ENCODE peak calls at places on chromosomes 12 and 14, in seven cellular contexts. One of them, this sample, is unnamed. For H3K4me1, the result is how much of the 10 kb centered on the place peaks cover.

GRCh38 chr12:37543966-37544668 is 772.5 kb upstream of the ALG10B start:
- DNase-seq in left ventricle myocardium inferior: no peak
- DNase-seq in gastrocnemius medialis: no peak
- DNase-seq in spleen: no peak
- DNase-seq in cardiac muscle cell: no peak
- DNase-seq in lung: no peak
- DNase-seq in mammary epithelial cell: no peak
- DNase-seq in this sample: no peak

GRCh38 chr12:27999521-27999920 is 27.0 kb upstream of the PTHLH start:
- DNase-seq in left ventricle myocardium inferior: no peak
- DNase-seq in gastrocnemius medialis: no peak
- DNase-seq in spleen: no peak
- DNase-seq in cardiac muscle cell: peak
- DNase-seq in lung: no peak
- DNase-seq in mammary epithelial cell: peak
- DNase-seq in this sample: no peak

GRCh38 chr14:90438841-90439240 is 42.0 kb downstream of the CALM1 start:
- DNase-seq in left ventricle myocardium inferior: no peak
- DNase-seq in gastrocnemius medialis: no peak
- DNase-seq in spleen: peak
- DNase-seq in cardiac muscle cell: no peak
- DNase-seq in lung: no peak
- DNase-seq in mammary epithelial cell: no peak
- DNase-seq in this sample: no peak

GRCh38 chr12:44835641-44836379 is 40.3 kb downstream of the NELL2 start:
- DNase-seq in left ventricle myocardium inferior: no peak
- DNase-seq in gastrocnemius medialis: no peak
- DNase-seq in spleen: no peak
- DNase-seq in cardiac muscle cell: no peak
- DNase-seq in lung: no peak
- DNase-seq in mammary epithelial cell: peak
- DNase-seq in this sample: no peak

GRCh38 chr12:23906329-23906728 is 43.1 kb downstream of the SOX5 start:
- DNase-seq in left ventricle myocardium inferior: no peak
- DNase-seq in gastrocnemius medialis: no peak
- DNase-seq in spleen: no peak
- DNase-seq in cardiac muscle cell: peak
- DNase-seq in lung: no peak
- DNase-seq in mammary epithelial cell: peak
- DNase-seq in this sample: peak

GRCh38 chr14:75753696-75754095 is 92.7 kb downstream of the TTLL5 start:
- DNase-seq in left ventricle myocardium inferior: no peak
- DNase-seq in gastrocnemius medialis: no peak
- DNase-seq in spleen: no peak
- DNase-seq in cardiac muscle cell: peak
- DNase-seq in lung: no peak
- DNase-seq in mammary epithelial cell: no peak
- DNase-seq in this sample: no peak

GRCh38 chr14:89621009-89621421 is 204.0 kb upstream of the FOXN3 start:
- DNase-seq in left ventricle myocardium inferior: no peak
- DNase-seq in gastrocnemius medialis: no peak
- DNase-seq in spleen: no peak
- DNase-seq in cardiac muscle cell: no peak
- DNase-seq in lung: no peak
- DNase-seq in mammary epithelial cell: no peak
- DNase-seq in this sample: no peak

GRCh38 chr12:103962493-103962892 is 3.2 kb upstream of the TDG start:
- DNase-seq in left ventricle myocardium inferior: no peak
- DNase-seq in gastrocnemius medialis: no peak
- DNase-seq in spleen: no peak
- DNase-seq in cardiac muscle cell: no peak
- DNase-seq in lung: no peak
- DNase-seq in mammary epithelial cell: no peak
- DNase-seq in this sample: no peak

GRCh38 chr14:74964787-74965769 is 9.7 kb upstream of the PGF start:
- DNase-seq in left ventricle myocardium inferior: no peak
- DNase-seq in gastrocnemius medialis: no peak
- DNase-seq in spleen: no peak
- DNase-seq in cardiac muscle cell: peak
- DNase-seq in lung: no peak
- DNase-seq in mammary epithelial cell: no peak
- DNase-seq in this sample: no peak

GRCh38 chr12:116933101-116933500 is 22.4 kb downstream of the FBXW8 start:
- DNase-seq in left ventricle myocardium inferior: no peak
- DNase-seq in gastrocnemius medialis: no peak
- DNase-seq in spleen: no peak
- DNase-seq in cardiac muscle cell: no peak
- DNase-seq in lung: no peak
- DNase-seq in mammary epithelial cell: no peak
- DNase-seq in this sample: no peak

GRCh38 chr12:112252184-112252583 is 126.8 kb downstream of the TRAFD1 start:
- DNase-seq in left ventricle myocardium inferior: no peak
- DNase-seq in gastrocnemius medialis: no peak
- DNase-seq in spleen: no peak
- DNase-seq in cardiac muscle cell: peak
- DNase-seq in lung: peak
- DNase-seq in mammary epithelial cell: peak
- DNase-seq in this sample: no peak

GRCh38 chr12:105352940-105353635 is 22.6 kb downstream of the C12orf75 start:
- DNase-seq in left ventricle myocardium inferior: no peak
- DNase-seq in gastrocnemius medialis: peak
- DNase-seq in spleen: no peak
- DNase-seq in cardiac muscle cell: peak
- DNase-seq in lung: no peak
- DNase-seq in mammary epithelial cell: no peak
- DNase-seq in this sample: no peak

GRCh38 chr14:55107766-55108554 is 21.1 kb upstream of the LGALS3 start:
- DNase-seq in left ventricle myocardium inferior: peak
- DNase-seq in gastrocnemius medialis: peak
- DNase-seq in spleen: peak
- DNase-seq in cardiac muscle cell: peak
- DNase-seq in lung: peak
- DNase-seq in mammary epithelial cell: peak
- DNase-seq in this sample: peak

GRCh38 chr12:27901959-27902358 is 70.6 kb downstream of the PTHLH start:
- DNase-seq in left ventricle myocardium inferior: no peak
- DNase-seq in gastrocnemius medialis: no peak
- DNase-seq in spleen: no peak
- DNase-seq in cardiac muscle cell: peak
- DNase-seq in lung: no peak
- DNase-seq in mammary epithelial cell: no peak
- DNase-seq in this sample: no peak

GRCh38 chr12:30067156-30067555 is 283.4 kb upstream of the TMTC1 start:
- DNase-seq in left ventricle myocardium inferior: no peak
- DNase-seq in gastrocnemius medialis: no peak
- DNase-seq in spleen: no peak
- DNase-seq in cardiac muscle cell: peak
- DNase-seq in lung: no peak
- DNase-seq in mammary epithelial cell: no peak
- DNase-seq in this sample: no peak

GRCh38 chr12:115223322-115223721 is 539.3 kb upstream of the TBX3 start:
- DNase-seq in left ventricle myocardium inferior: no peak
- DNase-seq in gastrocnemius medialis: peak
- DNase-seq in spleen: no peak
- DNase-seq in cardiac muscle cell: peak
- DNase-seq in lung: no peak
- DNase-seq in mammary epithelial cell: peak
- DNase-seq in this sample: peak

GRCh38 chr14:97948841-97949240 is 1151.7 kb downstream of the VRK1 start:
- DNase-seq in left ventricle myocardium inferior: no peak
- DNase-seq in gastrocnemius medialis: no peak
- DNase-seq in spleen: no peak
- DNase-seq in cardiac muscle cell: no peak
- DNase-seq in lung: no peak
- DNase-seq in mammary epithelial cell: no peak
- DNase-seq in this sample: peak

GRCh38 chr14:60188115-60188514 is 22.9 kb upstream of the DHRS7 start:
- DNase-seq in left ventricle myocardium inferior: no peak
- DNase-seq in gastrocnemius medialis: no peak
- DNase-seq in spleen: no peak
- DNase-seq in cardiac muscle cell: peak
- DNase-seq in lung: no peak
- DNase-seq in mammary epithelial cell: no peak
- DNase-seq in this sample: no peak

GRCh38 chr14:101885254-101885576 is 79.2 kb upstream of the DYNC1H1 start:
- DNase-seq in left ventricle myocardium inferior: no peak
- DNase-seq in gastrocnemius medialis: no peak
- DNase-seq in spleen: peak
- DNase-seq in cardiac muscle cell: no peak
- DNase-seq in lung: no peak
- DNase-seq in mammary epithelial cell: no peak
- DNase-seq in this sample: no peak

GRCh38 chr14:103741876-103742275 is 26.3 kb downstream of the ZFYVE21 start:
- DNase-seq in left ventricle myocardium inferior: no peak
- DNase-seq in gastrocnemius medialis: no peak
- DNase-seq in spleen: peak
- DNase-seq in cardiac muscle cell: no peak
- DNase-seq in lung: no peak
- DNase-seq in mammary epithelial cell: no peak
- DNase-seq in this sample: no peak

GRCh38 chr14:89576132-89576923 is 159.3 kb upstream of the FOXN3 start:
- DNase-seq in left ventricle myocardium inferior: no peak
- DNase-seq in gastrocnemius medialis: no peak
- DNase-seq in spleen: no peak
- DNase-seq in cardiac muscle cell: no peak
- DNase-seq in lung: no peak
- DNase-seq in mammary epithelial cell: no peak
- DNase-seq in this sample: no peak

GRCh38 chr14:73176673-73177072 is 40.4 kb downstream of the PSEN1 start:
- DNase-seq in left ventricle myocardium inferior: no peak
- DNase-seq in gastrocnemius medialis: no peak
- DNase-seq in spleen: no peak
- DNase-seq in cardiac muscle cell: no peak
- DNase-seq in lung: no peak
- DNase-seq in mammary epithelial cell: no peak
- DNase-seq in this sample: no peak

GRCh38 chr12:54299515-54300266 is 1.1 kb downstream of the NFE2 start:
- DNase-seq in left ventricle myocardium inferior: no peak
- DNase-seq in gastrocnemius medialis: no peak
- DNase-seq in spleen: no peak
- DNase-seq in cardiac muscle cell: no peak
- DNase-seq in lung: no peak
- DNase-seq in mammary epithelial cell: no peak
- DNase-seq in this sample: no peak

GRCh38 chr12:121626853-121627623 is 708 bp downstream of the ORAI1 start:
- DNase-seq in left ventricle myocardium inferior: peak
- DNase-seq in gastrocnemius medialis: peak
- DNase-seq in spleen: peak
- DNase-seq in cardiac muscle cell: peak
- DNase-seq in lung: peak
- DNase-seq in mammary epithelial cell: peak
- DNase-seq in this sample: peak

GRCh38 chr12:95473440-95473946 is 459 bp upstream of the METAP2 start:
- DNase-seq in left ventricle myocardium inferior: no peak
- DNase-seq in gastrocnemius medialis: peak
- DNase-seq in spleen: no peak
- DNase-seq in cardiac muscle cell: peak
- DNase-seq in lung: peak
- DNase-seq in mammary epithelial cell: peak
- DNase-seq in this sample: no peak

DNA sequence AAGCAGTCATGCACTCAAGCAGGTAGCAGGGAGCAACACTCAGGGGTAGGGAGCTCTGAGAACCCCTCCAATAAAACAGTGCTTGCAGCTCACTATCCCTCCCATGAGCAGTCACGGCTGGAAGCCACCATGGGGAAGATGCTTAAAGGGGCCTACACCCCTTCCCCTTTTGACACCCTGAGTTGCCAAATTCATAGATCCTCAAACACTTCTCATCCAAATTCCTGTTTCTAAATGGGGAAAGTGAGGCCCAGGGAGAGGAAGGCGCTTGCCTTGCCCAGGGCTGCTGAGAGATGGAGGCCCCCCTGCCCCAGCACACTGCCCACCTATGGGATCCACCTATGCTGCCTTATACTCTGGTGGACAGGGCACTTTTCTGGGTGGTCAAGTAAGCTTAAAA is 7.2 kb upstream of the ENDOU start:
- DNase-seq in left ventricle myocardium inferior: no peak
- DNase-seq in gastrocnemius medialis: no peak
- DNase-seq in spleen: no peak
- DNase-seq in cardiac muscle cell: no peak
- DNase-seq in lung: no peak
- DNase-seq in mammary epithelial cell: no peak
- DNase-seq in this sample: no peak
- H3K27ac ChIP-seq in left ventricle myocardium inferior: no peak
- H3K27ac ChIP-seq in gastrocnemius medialis: no peak
- H3K27ac ChIP-seq in spleen: no peak
- H3K27ac ChIP-seq in cardiac muscle cell: no peak
- H3K27ac ChIP-seq in lung: no peak
- H3K27ac ChIP-seq in mammary epithelial cell: no peak
- H3K27ac ChIP-seq in this sample: no peak

GRCh38 chr12:42284157-42284556 is 41.7 kb downstream of the ZCRB1 start:
- DNase-seq in left ventricle myocardium inferior: no peak
- DNase-seq in gastrocnemius medialis: no peak
- DNase-seq in spleen: no peak
- DNase-seq in cardiac muscle cell: no peak
- DNase-seq in lung: no peak
- DNase-seq in mammary epithelial cell: no peak
- DNase-seq in this sample: no peak

GRCh38 chr12:42286741-42287140 is 39.2 kb downstream of the ZCRB1 start:
- DNase-seq in left ventricle myocardium inferior: no peak
- DNase-seq in gastrocnemius medialis: no peak
- DNase-seq in spleen: no peak
- DNase-seq in cardiac muscle cell: no peak
- DNase-seq in lung: no peak
- DNase-seq in mammary epithelial cell: no peak
- DNase-seq in this sample: no peak

GRCh38 chr12:42283739-42284138 is 42.2 kb downstream of the ZCRB1 start:
- DNase-seq in left ventricle myocardium inferior: no peak
- DNase-seq in gastrocnemius medialis: no peak
- DNase-seq in spleen: no peak
- DNase-seq in cardiac muscle cell: no peak
- DNase-seq in lung: no peak
- DNase-seq in mammary epithelial cell: no peak
- DNase-seq in this sample: no peak

GRCh38 chr12:42285431-42285830 is 40.5 kb downstream of the ZCRB1 start:
- DNase-seq in left ventricle myocardium inferior: no peak
- DNase-seq in gastrocnemius medialis: no peak
- DNase-seq in spleen: no peak
- DNase-seq in cardiac muscle cell: no peak
- DNase-seq in lung: no peak
- DNase-seq in mammary epithelial cell: no peak
- DNase-seq in this sample: no peak

GRCh38 chr12:42284876-42285275 is 41.0 kb downstream of the ZCRB1 start:
- DNase-seq in left ventricle myocardium inferior: no peak
- DNase-seq in gastrocnemius medialis: no peak
- DNase-seq in spleen: no peak
- DNase-seq in cardiac muscle cell: peak
- DNase-seq in lung: no peak
- DNase-seq in mammary epithelial cell: no peak
- DNase-seq in this sample: no peak
- H3K4me1 ChIP-seq in left ventricle myocardium inferior: under half
- H3K4me1 ChIP-seq in gastrocnemius medialis: under half
- H3K4me1 ChIP-seq in spleen: under half
- H3K4me1 ChIP-seq in cardiac muscle cell: under half
- H3K4me1 ChIP-seq in lung: under half
- H3K4me1 ChIP-seq in mammary epithelial cell: under half
- H3K4me1 ChIP-seq in this sample: under half

GRCh38 chr12:120115066-120115465 is 1.5 kb downstream of the RAB35 start:
- DNase-seq in left ventricle myocardium inferior: no peak
- DNase-seq in gastrocnemius medialis: no peak
- DNase-seq in spleen: no peak
- DNase-seq in cardiac muscle cell: no peak
- DNase-seq in lung: no peak
- DNase-seq in mammary epithelial cell: no peak
- DNase-seq in this sample: no peak
- H3K4me3 ChIP-seq in left ventricle myocardium inferior: peak
- H3K4me3 ChIP-seq in gastrocnemius medialis: peak
- H3K4me3 ChIP-seq in spleen: no peak
- H3K4me3 ChIP-seq in cardiac muscle cell: no peak
- H3K4me3 ChIP-seq in lung: no peak
- H3K4me3 ChIP-seq in mammary epithelial cell: peak
- H3K4me3 ChIP-seq in this sample: peak

GRCh38 chr14:99177876-99178630 is 93.9 kb downstream of the BCL11B start:
- DNase-seq in left ventricle myocardium inferior: no peak
- DNase-seq in gastrocnemius medialis: no peak
- DNase-seq in spleen: no peak
- DNase-seq in cardiac muscle cell: no peak
- DNase-seq in lung: no peak
- DNase-seq in mammary epithelial cell: no peak
- DNase-seq in this sample: no peak
- H3K27ac ChIP-seq in left ventricle myocardium inferior: no peak
- H3K27ac ChIP-seq in gastrocnemius medialis: no peak
- H3K27ac ChIP-seq in spleen: no peak
- H3K27ac ChIP-seq in cardiac muscle cell: no peak
- H3K27ac ChIP-seq in lung: no peak
- H3K27ac ChIP-seq in mammary epithelial cell: no peak
- H3K27ac ChIP-seq in this sample: no peak